ENCODE peak calls at places on chromosomes 2 and 18, in eight cellular contexts. C is GM23248; A is heart right ventricle; T is endodermal cell; Q is cardiac muscle cell; O is CD4-positive, alpha-beta T cell; F is MM.1S; N is PC-3. B is an unnamed sample.
A peak's percentile ranks its signal among the peaks of the same experiment; 100 is the strongest.

GRCh38 chr2:78568921-78569320 is 456.6 kb upstream of the REG3G start:
- DNase-seq in C (no peak), A (no peak), T (no peak), Q (no peak), O (no peak), F (no peak), N (no peak), B (peak; percentile 91)

GRCh38 chr18:70662588-70662987 is 373.7 kb downstream of the SOCS6 start:
- DNase-seq in C (no peak), A (no peak), T (no peak), Q (no peak), O (no peak), F (no peak), N (no peak), B (no peak)

GRCh38 chr2:69237070-69237670 is 149.9 kb downstream of the GFPT1 start:
- DNase-seq in C (peak; percentile 53), A (no peak), T (no peak), Q (no peak), O (no peak), F (no peak), N (no peak), B (no peak)

GRCh38 chr2:62968668-62969067 is 82.0 kb upstream of the OTX1 start:
- DNase-seq in C (no peak), A (no peak), T (no peak), Q (no peak), O (no peak), F (no peak), N (no peak), B (no peak)

GRCh38 chr18:65725421-65726050 is 25.3 kb upstream of the CDH7 start:
- DNase-seq in C (no peak), A (peak; percentile 14), T (peak; percentile 89), Q (peak; percentile 52), O (no peak), F (peak; percentile 53), N (peak; percentile 73), B (peak; percentile 51)

GRCh38 chr2:142914507-142915313 is 37.2 kb downstream of the KYNU start:
- DNase-seq in C (no peak), A (no peak), T (no peak), Q (no peak), O (no peak), F (peak; percentile 54), N (no peak), B (no peak)

GRCh38 chr18:79584491-79585394 is 94.9 kb upstream of the CTDP1 start:
- DNase-seq in C (no peak), A (no peak), T (peak; percentile 46), Q (no peak), O (no peak), F (no peak), N (no peak), B (no peak)

GRCh38 chr2:173221937-173222594 is 132.6 kb upstream of the CDCA7 start:
- DNase-seq in C (no peak), A (no peak), T (no peak), Q (no peak), O (no peak), F (peak; percentile 43), N (no peak), B (no peak)

GRCh38 chr18:26002375-26002774 is 88.0 kb downstream of the SS18 start:
- DNase-seq in C (no peak), A (no peak), T (no peak), Q (no peak), O (no peak), F (peak; percentile 31), N (no peak), B (no peak)

GRCh38 chr18:79798346-79798998 is 734 bp downstream of the KCNG2 start:
- DNase-seq in C (no peak), A (no peak), T (peak; percentile 68), Q (no peak), O (no peak), F (no peak), N (no peak), B (no peak)

GRCh38 chr2:240702640-240703011 is 11.0 kb downstream of the AQP12A start:
- DNase-seq in C (no peak), A (peak; percentile 3), T (no peak), Q (no peak), O (no peak), F (no peak), N (no peak), B (no peak)

GRCh38 chr2:150484461-150484931 is 3.0 kb downstream of the RND3 start:
- DNase-seq in C (peak; percentile 55), A (no peak), T (no peak), Q (no peak), O (no peak), F (no peak), N (peak; percentile 42), B (no peak)

GRCh38 chr2:239151201-239152131 is 249.4 kb downstream of the HDAC4 start:
- DNase-seq in C (peak; percentile 50), A (no peak), T (peak; percentile 17), Q (no peak), O (no peak), F (no peak), N (no peak), B (no peak)

GRCh38 chr18:23897293-23897692 is 117.3 kb upstream of the TTC39C start:
- DNase-seq in C (no peak), A (no peak), T (no peak), Q (no peak), O (no peak), F (no peak), N (no peak), B (no peak)

GRCh38 chr2:119259296-119259860 is 35.7 kb downstream of the STEAP3 start:
- DNase-seq in C (no peak), A (no peak), T (peak; percentile 65), Q (no peak), O (no peak), F (no peak), N (no peak), B (no peak)

GRCh38 chr2:43685350-43685749 is 9.1 kb upstream of the C1GALT1C1L start:
- DNase-seq in C (peak; percentile 40), A (no peak), T (no peak), Q (no peak), O (no peak), F (no peak), N (no peak), B (no peak)

GRCh38 chr2:127045792-127046501 is 61.0 kb downstream of the BIN1 start:
- DNase-seq in C (peak; percentile 48), A (no peak), T (peak; percentile 40), Q (no peak), O (no peak), F (no peak), N (no peak), B (no peak)

GRCh38 chr2:192544371-192544955 is 349.7 kb upstream of the TMEFF2 start:
- DNase-seq in C (no peak), A (no peak), T (no peak), Q (peak; percentile 5), O (no peak), F (no peak), N (no peak), B (no peak)
- H3K27ac ChIP-seq in C (no peak overlapping the region), A (no peak overlapping the region), T (no peak overlapping the region), Q (no peak overlapping the region), O (no peak overlapping the region), F (no peak overlapping the region), N (no peak overlapping the region), B (no peak overlapping the region)

DNA sequence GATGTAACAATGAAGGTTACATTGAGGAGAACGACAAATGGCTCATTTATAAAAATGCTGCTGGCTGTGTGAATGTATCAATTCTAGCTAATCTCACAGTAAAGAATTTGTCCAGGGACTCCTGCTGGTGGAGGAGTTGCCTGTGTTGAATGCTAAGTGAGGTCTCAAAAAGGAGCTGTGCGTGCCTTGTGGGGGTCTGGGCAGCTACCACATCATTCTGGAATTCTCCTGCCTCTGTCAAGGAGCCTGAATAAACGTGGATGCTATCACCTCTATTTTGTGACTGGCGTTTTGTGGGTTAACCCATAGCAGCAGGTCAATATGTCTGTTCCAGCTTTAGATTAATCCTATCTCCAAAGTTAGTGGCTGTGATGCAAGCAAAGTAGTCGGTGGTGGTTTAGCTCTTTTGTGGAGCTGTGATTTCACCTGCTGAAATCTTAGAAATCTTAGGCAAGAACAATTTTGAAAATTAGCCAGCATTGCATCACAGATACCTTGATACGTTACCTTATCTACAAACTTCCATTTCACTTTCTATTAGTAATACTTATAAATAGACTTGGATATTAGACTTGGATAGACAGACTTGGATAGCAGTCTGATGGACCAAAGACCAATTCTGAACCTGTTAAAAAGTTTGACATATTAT is 96.8 kb downstream of the MTCL1 start:
- DNase-seq in C (no peak), A (no peak), T (no peak), Q (no peak), O (no peak), F (no peak), N (no peak), B (no peak)
- H3K27ac ChIP-seq in C (peak overlapping the region; percentile 96), A (no peak overlapping the region), T (no peak overlapping the region), Q (no peak overlapping the region), O (no peak overlapping the region), F (no peak overlapping the region), N (peak overlapping the region; percentile 95), B (no peak overlapping the region)

GRCh38 chr18:24990548-24991219 is 361.3 kb downstream of the ZNF521 start:
- DNase-seq in C (no peak), A (no peak), T (no peak), Q (no peak), O (no peak), F (no peak), N (no peak), B (no peak)
- H3K27ac ChIP-seq in C (no peak overlapping the region), A (no peak overlapping the region), T (no peak overlapping the region), Q (no peak overlapping the region), O (no peak overlapping the region), F (no peak overlapping the region), N (no peak overlapping the region), B (no peak overlapping the region)

GRCh38 chr18:77096936-77097886 is 35.4 kb downstream of the MBP start:
- DNase-seq in C (no peak), A (no peak), T (peak; percentile 86), Q (no peak), O (no peak), F (no peak), N (no peak), B (no peak)

GRCh38 chr18:77099501-77100370 is 32.8 kb downstream of the MBP start:
- DNase-seq in C (no peak), A (no peak), T (peak; percentile 68), Q (no peak), O (no peak), F (no peak), N (no peak), B (no peak)

GRCh38 chr18:77100751-77101355 is 31.7 kb downstream of the MBP start:
- DNase-seq in C (peak; percentile 7), A (no peak), T (no peak), Q (no peak), O (peak; percentile 27), F (no peak), N (peak; percentile 44), B (no peak)

GRCh38 chr18:77098033-77098432 is 34.5 kb downstream of the MBP start:
- DNase-seq in C (peak; percentile 35), A (no peak), T (no peak), Q (no peak), O (no peak), F (no peak), N (no peak), B (no peak)

DNA sequence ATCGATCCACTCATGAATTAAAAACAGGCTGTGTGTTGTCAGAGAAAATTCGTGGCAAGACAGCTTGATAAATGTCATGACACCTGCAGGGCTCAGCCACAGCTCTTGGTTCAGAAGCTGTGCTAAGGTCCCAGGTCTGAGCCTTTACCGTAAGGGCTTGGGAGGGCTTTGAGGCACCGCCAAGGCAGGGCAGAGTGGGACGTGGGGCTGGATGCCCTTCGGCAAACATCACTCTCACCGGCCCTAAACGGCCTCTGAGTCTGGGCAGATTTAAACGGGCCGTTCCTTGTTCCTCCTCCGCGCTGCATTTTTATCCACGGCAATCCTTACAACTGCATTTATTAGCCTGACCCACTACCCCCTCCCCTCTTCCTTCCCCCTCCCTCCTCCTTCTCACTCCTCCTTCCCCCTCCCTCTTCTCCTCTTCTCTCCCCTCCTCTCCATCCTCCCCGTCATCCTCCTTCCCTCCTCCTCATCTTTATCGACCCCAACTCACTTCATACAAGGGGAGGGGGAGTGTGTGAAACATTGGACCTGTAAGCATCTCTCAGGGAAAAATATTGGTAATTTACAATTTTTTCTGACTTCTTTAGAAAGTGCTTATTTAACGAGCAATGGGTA is 33.9 kb downstream of the MBP start:
- DNase-seq in C (peak; percentile 37), A (no peak), T (peak; percentile 63), Q (no peak), O (no peak), F (no peak), N (no peak), B (no peak)
- H3K27ac ChIP-seq in C (no peak overlapping the region), A (peak overlapping the region; percentile 66), T (no peak overlapping the region), Q (no peak overlapping the region), O (peak overlapping the region; percentile 33), F (no peak overlapping the region), N (no peak overlapping the region), B (no peak overlapping the region)